ENCODE peak calls at places on chromosomes 1 and 21, in seven cellular contexts. T is Peyer's patch; V is C1 segment of cervical spinal cord; O is GOT3; P is activated naive CD4-positive, alpha-beta T cell; S is kidney glomerular epithelial cell; D is memory B cell. Z is an unnamed sample.

GRCh38 chr1:186708578-186709203 is 28.5 kb upstream of the PTGS2 start:
- DNase-seq in T (no peak), V (no peak), O (no peak), P (no peak), S (peak; percentile 59), D (no peak), Z (no peak)

GRCh38 chr1:54407201-54407956 is 1.2 kb upstream of the SSBP3 start:
- DNase-seq in T (no peak), V (peak; percentile 59), O (no peak), P (no peak), S (peak; percentile 83), D (peak; percentile 50), Z (peak; percentile 85)

GRCh38 chr1:37071829-37072228 is 37.5 kb upstream of the GRIK3 start:
- DNase-seq in T (no peak), V (no peak), O (no peak), P (no peak), S (no peak), D (no peak), Z (no peak)

GRCh38 chr1:10451286-10451685 is 1.5 kb downstream of the CORT start:
- DNase-seq in T (no peak), V (no peak), O (no peak), P (no peak), S (no peak), D (no peak), Z (no peak)

GRCh38 chr1:236868625-236869467 is 73.8 kb downstream of the MTR start:
- DNase-seq in T (no peak), V (no peak), O (no peak), P (no peak), S (peak; percentile 62), D (no peak), Z (no peak)

GRCh38 chr1:241639040-241639652 is 1.0 kb downstream of the CHML start:
- DNase-seq in T (no peak), V (no peak), O (no peak), P (no peak), S (no peak), D (no peak), Z (no peak)

GRCh38 chr1:183689770-183690204 is 36.7 kb upstream of the APOBEC4 start:
- DNase-seq in T (no peak), V (no peak), O (no peak), P (no peak), S (no peak), D (no peak), Z (no peak)

GRCh38 chr1:12127206-12127810 is 39.5 kb upstream of the TNFRSF1B start:
- DNase-seq in T (no peak), V (no peak), O (no peak), P (no peak), S (no peak), D (no peak), Z (no peak)

GRCh38 chr1:93007941-93008577 is 46.8 kb upstream of the DIPK1A start:
- DNase-seq in T (no peak), V (no peak), O (no peak), P (no peak), S (no peak), D (no peak), Z (no peak)

GRCh38 chr21:28487455-28488070 is 505.1 kb downstream of the LTN1 start:
- DNase-seq in T (no peak), V (no peak), O (no peak), P (no peak), S (no peak), D (no peak), Z (no peak)

GRCh38 chr1:21313886-21314796 is 23.9 kb upstream of the ECE1 start:
- DNase-seq in T (no peak), V (no peak), O (no peak), P (no peak), S (no peak), D (no peak), Z (no peak)

GRCh38 chr21:28871388-28872015 is 121.2 kb downstream of the LTN1 start:
- DNase-seq in T (no peak), V (no peak), O (no peak), P (no peak), S (no peak), D (no peak), Z (no peak)

GRCh38 chr1:149916927-149917310 is 725 bp downstream of the SV2A start:
- DNase-seq in T (no peak), V (no peak), O (no peak), P (no peak), S (no peak), D (no peak), Z (no peak)

Z was measured in breast epithelium.